ENCODE peak calls at places on chromosomes 2 and 18, in six cellular contexts. G is stimulated activated CD4-positive, alpha-beta T cell treated with anti-CD3 and anti-CD28 coated beads, Interleukin-2, amount 100 ng/mL, for 48 hours; Y is EH; L is AG09319; S is anterior cingulate cortex; P is EL. W is an unnamed sample.

GRCh38 chr2:11104794-11105660 is 50.2 kb upstream of the SLC66A3 start:
- DNase-seq in G (no peak), Y (no peak), L (no peak), S (no peak), P (no peak), W (no peak)

GRCh38 chr2:94273242-94273641 is 598.0 kb upstream of the TEKT4 start:
- DNase-seq in G (no peak), Y (no peak), L (no peak), S (no peak), P (no peak), W (no peak)

GRCh38 chr2:152646775-152647174 is 70.5 kb downstream of the PRPF40A start:
- DNase-seq in G (no peak), Y (peak), L (no peak), S (no peak), P (peak), W (peak)

GRCh38 chr2:196459539-196459938 is 180.0 kb upstream of the CCDC150 start:
- DNase-seq in G (no peak), Y (peak), L (peak), S (no peak), P (peak), W (peak)

GRCh38 chr18:32383040-32383819 is 87.5 kb downstream of the GAREM1 start:
- DNase-seq in G (no peak), Y (peak), L (peak), S (no peak), P (peak), W (peak)

GRCh38 chr2:96509847-96510230 is 4.7 kb upstream of the NEURL3 start:
- DNase-seq in G (no peak), Y (no peak), L (no peak), S (no peak), P (no peak), W (no peak)

GRCh38 chr18:8750954-8751415 is 45.6 kb downstream of the MTCL1 start:
- DNase-seq in G (no peak), Y (peak), L (peak), S (no peak), P (peak), W (peak)

GRCh38 chr2:8285081-8285480 is 396.8 kb upstream of the ID2 start:
- DNase-seq in G (no peak), Y (peak), L (no peak), S (no peak), P (peak), W (no peak)

GRCh38 chr2:222485367-222486211 is 61.2 kb downstream of the SGPP2 start:
- DNase-seq in G (no peak), Y (no peak), L (no peak), S (no peak), P (no peak), W (no peak)

GRCh38 chr2:203030545-203030944 is 15.9 kb downstream of the NBEAL1 start:
- DNase-seq in G (no peak), Y (no peak), L (no peak), S (no peak), P (no peak), W (no peak)

GRCh38 chr2:33212151-33212550 is 264.3 kb upstream of the RASGRP3 start:
- DNase-seq in G (no peak), Y (peak), L (peak), S (no peak), P (peak), W (peak)

GRCh38 chr2:149686677-149687427 is 99.3 kb upstream of the MMADHC start:
- DNase-seq in G (no peak), Y (no peak), L (peak), S (no peak), P (no peak), W (no peak)

GRCh38 chr2:112340868-112341267 is 65.5 kb downstream of the ZC3H6 start:
- DNase-seq in G (no peak), Y (no peak), L (no peak), S (no peak), P (no peak), W (no peak)

GRCh38 chr2:30661173-30662107 is 145.8 kb downstream of the CAPN13 start:
- DNase-seq in G (no peak), Y (peak), L (no peak), S (no peak), P (no peak), W (no peak)

GRCh38 chr18:73136134-73136533 is 268.3 kb upstream of the NETO1 start:
- DNase-seq in G (no peak), Y (peak), L (no peak), S (no peak), P (no peak), W (peak)

W was measured in M059J.